ENCODE peak calls at places on chromosomes 13 and 19, in five cellular contexts. R, S, N, D and H are unnamed samples.

GRCh38 chr19:1102407-1103106 is 1.2 kb upstream of the GPX4 start:
- DNase-seq in R (peak), S (peak), N (no peak), D (no peak), H (peak)

GRCh38 chr13:102688306-102688973 is 6.4 kb downstream of the METTL21C start:
- DNase-seq in S (no peak), R (no peak), N (no peak), D (no peak), H (no peak)

GRCh38 chr13:92251815-92252214 is 853.4 kb downstream of the GPC5 start:
- DNase-seq in S (no peak), D (no peak), R (no peak), N (no peak), H (no peak)

GRCh38 chr13:59276436-59276835 is 887.3 kb downstream of the DIAPH3 start:
- DNase-seq in N (no peak), R (no peak), S (no peak), D (no peak), H (no peak)

GRCh38 chr13:76621726-76622125 is 264.5 kb downstream of the KCTD12 start:
- DNase-seq in S (no peak), N (no peak), R (no peak), D (no peak), H (no peak)

GRCh38 chr19:10334340-10335148 is 1.2 kb upstream of the RAVER1 start:
- DNase-seq in R (peak), N (peak), D (peak), S (peak), H (peak)

GRCh38 chr19:58492265-58492664 is 16.1 kb downstream of the ZNF446 start:
- DNase-seq in S (no peak), D (no peak), N (no peak), R (no peak), H (no peak)

GRCh38 chr19:46015080-46015960 is 7.5 kb downstream of the PGLYRP1 start:
- DNase-seq in S (peak), D (peak), N (no peak), R (no peak), H (no peak)

GRCh38 chr13:32650705-32651311 is 64.6 kb downstream of the PDS5B start:
- DNase-seq in D (peak), S (peak), N (no peak), R (peak), H (peak)

GRCh38 chr19:6071840-6072239 is 38.5 kb downstream of the RFX2 start:
- DNase-seq in S (no peak), R (no peak), N (no peak), D (no peak), H (no peak)

GRCh38 chr19:17097593-17098126 is 22.1 kb downstream of the MYO9B start:
- DNase-seq in N (no peak), R (no peak), D (no peak), S (peak), H (no peak)

GRCh38 chr19:10508036-10508435 is 4.9 kb upstream of the KEAP1 start:
- DNase-seq in N (no peak), S (no peak), R (no peak), D (no peak), H (no peak)

GRCh38 chr13:42486711-42487198 is 87.2 kb upstream of the TNFSF11 start:
- DNase-seq in D (no peak), N (no peak), R (no peak), S (peak), H (no peak)

GRCh38 chr19:41863209-41863931 is 3.3 kb downstream of the RPS19 start:
- DNase-seq in R (no peak), N (no peak), D (no peak), S (no peak), H (no peak)

GRCh38 chr19:38917921-38918491 is 6.0 kb upstream of the CCER2 start:
- DNase-seq in R (no peak), S (peak), D (peak), N (no peak), H (no peak)

GRCh38 chr19:611506-611869 is 21.8 kb downstream of the HCN2 start:
- DNase-seq in N (no peak), R (no peak), S (no peak), D (no peak), H (no peak)

GRCh38 chr19:43905897-43906296 is 29.2 kb downstream of the ZNF45 start:
- DNase-seq in R (no peak), S (no peak), N (no peak), D (no peak), H (no peak)

GRCh38 chr13:33312150-33312908 is 26.8 kb upstream of the STARD13 start:
- DNase-seq in R (no peak), N (no peak), S (peak), D (no peak), H (no peak)

GRCh38 chr13:77853701-77854100 is 64.9 kb downstream of the EDNRB start:
- DNase-seq in N (no peak), D (no peak), R (no peak), S (no peak), H (no peak)

GRCh38 chr13:109738298-109738746 is 48.1 kb downstream of the IRS2 start:
- DNase-seq in N (no peak), R (no peak), D (no peak), S (no peak), H (no peak)

GRCh38 chr13:56700324-56700723 is 440.4 kb upstream of the PRR20A start:
- DNase-seq in D (no peak), N (no peak), S (peak), R (no peak), H (no peak)

GRCh38 chr19:51338563-51339312 is 3.2 kb downstream of the VSIG10L start:
- DNase-seq in D (peak), N (peak), R (peak), S (peak), H (peak)

GRCh38 chr19:58328999-58329398 is 2.2 kb downstream of the ZSCAN22 start:
- DNase-seq in R (no peak), D (peak), S (peak), N (no peak), H (no peak)

GRCh38 chr19:42378225-42378929 is 11.7 kb downstream of the CNFN start:
- DNase-seq in R (no peak), D (no peak), N (no peak), S (no peak), H (no peak)

GRCh38 chr19:38385804-38386257 is 2.0 kb downstream of the GGN start:
- DNase-seq in D (peak), N (no peak), S (no peak), R (no peak), H (peak)

GRCh38 chr13:38686635-38687245 is at the start of gene FREM2:
- DNase-seq in R (no peak), S (peak), N (no peak), D (no peak), H (peak)

GRCh38 chr13:40456397-40456958 is 210.0 kb downstream of the FOXO1 start:
- DNase-seq in N (no peak), D (no peak), R (no peak), S (no peak), H (no peak)

GRCh38 chr19:8585057-8585893 is 8.0 kb upstream of the MYO1F start:
- DNase-seq in N (no peak), D (no peak), R (no peak), S (no peak), H (no peak)

GRCh38 chr19:984165-984967 is at the start of gene WDR18:
- DNase-seq in R (peak), S (peak), D (peak), N (peak), H (peak)

GRCh38 chr13:37868691-37869505 is 674 bp downstream of the TRPC4 start:
- DNase-seq in D (no peak), N (no peak), S (no peak), R (no peak), H (no peak)

GRCh38 chr19:46840157-46840942 is 10.3 kb downstream of the AP2S1 start:
- DNase-seq in S (peak), R (peak), N (no peak), D (peak), H (peak)

GRCh38 chr13:73991884-73992283 is 142.3 kb downstream of the KLF12 start:
- DNase-seq in N (no peak), D (no peak), R (no peak), S (no peak), H (no peak)

GRCh38 chr13:62678039-62678438 is 1262.4 kb upstream of the PCDH20 start:
- DNase-seq in N (no peak), S (peak), D (no peak), R (no peak), H (no peak)

GRCh38 chr13:24265453-24265852 is 43.9 kb upstream of the C1QTNF9 start:
- DNase-seq in N (no peak), D (no peak), S (no peak), R (no peak), H (no peak)

GRCh38 chr13:41463823-41464602 is 6.7 kb downstream of the RGCC start:
- DNase-seq in N (no peak), S (no peak), R (no peak), D (no peak), H (no peak)

GRCh38 chr13:40565282-40566148 is 100.9 kb downstream of the FOXO1 start:
- DNase-seq in N (no peak), R (no peak), S (no peak), D (no peak), H (no peak)

GRCh38 chr13:49481788-49482187 is 14.0 kb upstream of the PHF11 start:
- DNase-seq in D (no peak), N (no peak), S (no peak), R (no peak), H (no peak)

GRCh38 chr13:51122868-51123267 is 11.8 kb upstream of the C13orf42 start:
- DNase-seq in D (no peak), R (no peak), S (no peak), N (no peak), H (no peak)

GRCh38 chr19:15318241-15318691 is 14.1 kb downstream of the BRD4 start:
- DNase-seq in R (no peak), S (no peak), N (no peak), D (no peak), H (no peak)
- H3K4me3 ChIP-seq in R (no peak), S (no peak), N (no peak), D (no peak), H (no peak)

GRCh38 chr19:18322318-18322758 is 538 bp downstream of the LSM4 start:
- DNase-seq in N (no peak), S (peak), R (no peak), D (peak), H (no peak)

GRCh38 chr19:18320865-18321728 is 1.8 kb downstream of the LSM4 start:
- DNase-seq in D (no peak), R (no peak), S (no peak), N (no peak), H (no peak)

GRCh38 chr19:18321729-18322091 is 1.2 kb downstream of the LSM4 start:
- DNase-seq in D (peak), N (no peak), R (no peak), S (no peak), H (no peak)

GRCh38 chr19:18322759-18323460 is at the start of gene LSM4:
- DNase-seq in S (peak), R (peak), D (peak), N (peak), H (peak)

GRCh38 chr19:18317998-18318800 is 4.7 kb downstream of the LSM4 start:
- DNase-seq in D (peak), N (no peak), R (no peak), S (no peak), H (no peak)
- H3K27ac ChIP-seq in D (peak), N (peak), R (peak), S (peak), H (no peak)

DNA sequence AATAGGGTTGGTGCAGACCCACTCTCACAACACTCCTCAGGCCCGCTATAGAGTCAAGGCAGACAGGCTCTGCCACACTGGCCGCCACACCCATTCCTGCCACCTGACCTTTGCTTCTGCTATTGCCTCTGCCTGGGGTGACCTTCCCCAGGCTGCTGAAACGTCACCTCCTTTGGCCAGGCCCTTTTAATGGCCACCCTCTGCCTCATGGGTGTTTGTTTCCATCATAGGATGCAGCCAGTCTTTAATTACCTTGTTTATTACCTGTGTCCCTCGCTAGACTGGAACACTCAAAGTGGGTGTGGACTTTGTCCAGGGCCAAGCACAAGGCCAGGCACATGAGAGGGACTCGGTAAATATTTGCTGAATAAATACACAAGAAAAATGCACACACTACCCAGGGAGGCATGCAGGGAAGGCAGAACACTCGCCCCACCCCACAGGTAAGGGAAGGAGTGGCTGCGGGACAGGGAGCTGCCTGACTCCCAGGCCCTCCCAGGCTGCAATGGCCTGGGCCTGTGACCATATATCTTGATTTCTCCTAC is 3.2 kb downstream of the LSM4 start:
- DNase-seq in N (no peak), R (no peak), S (no peak), D (no peak), H (no peak)
- TF ChIP-seq EP300 in N (no peak), R (no peak), S (no peak), D (no peak), H (no peak)

GRCh38 chr13:20492641-20493040 is 33.0 kb downstream of the CRYL1 start:
- DNase-seq in S (peak), N (no peak), D (no peak), R (no peak), H (no peak)
- H3K4me3 ChIP-seq in S (no peak), N (no peak), D (no peak), R (no peak), H (no peak)

DNA sequence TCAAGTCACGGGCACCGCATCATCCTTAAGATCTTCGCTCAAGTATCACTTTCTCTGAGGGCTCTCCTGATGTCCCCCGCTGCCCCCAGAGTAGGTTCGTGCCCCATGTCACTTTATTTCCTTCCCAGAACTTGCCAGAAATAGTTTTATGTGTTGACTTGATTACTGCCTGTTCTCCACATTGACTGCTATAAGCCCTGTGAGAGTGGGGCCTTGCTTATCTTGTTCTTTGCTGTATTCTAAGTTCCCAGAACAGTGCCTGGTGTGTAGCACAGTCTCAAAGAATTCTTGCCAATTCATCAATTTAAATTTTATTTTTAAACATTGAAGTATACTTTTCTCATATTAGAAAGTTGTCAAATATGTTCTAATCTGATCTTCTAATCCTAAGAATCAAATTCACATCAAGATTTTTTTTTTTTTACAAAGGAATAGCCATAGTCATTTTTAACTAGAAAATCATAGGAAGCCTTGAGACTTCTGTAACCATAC is 32.1 kb upstream of the GPR183 start:
- DNase-seq in N (no peak), R (no peak), S (no peak), D (no peak), H (no peak)
- H3K27ac ChIP-seq in N (no peak), R (no peak), S (no peak), D (no peak), H (no peak)

DNA sequence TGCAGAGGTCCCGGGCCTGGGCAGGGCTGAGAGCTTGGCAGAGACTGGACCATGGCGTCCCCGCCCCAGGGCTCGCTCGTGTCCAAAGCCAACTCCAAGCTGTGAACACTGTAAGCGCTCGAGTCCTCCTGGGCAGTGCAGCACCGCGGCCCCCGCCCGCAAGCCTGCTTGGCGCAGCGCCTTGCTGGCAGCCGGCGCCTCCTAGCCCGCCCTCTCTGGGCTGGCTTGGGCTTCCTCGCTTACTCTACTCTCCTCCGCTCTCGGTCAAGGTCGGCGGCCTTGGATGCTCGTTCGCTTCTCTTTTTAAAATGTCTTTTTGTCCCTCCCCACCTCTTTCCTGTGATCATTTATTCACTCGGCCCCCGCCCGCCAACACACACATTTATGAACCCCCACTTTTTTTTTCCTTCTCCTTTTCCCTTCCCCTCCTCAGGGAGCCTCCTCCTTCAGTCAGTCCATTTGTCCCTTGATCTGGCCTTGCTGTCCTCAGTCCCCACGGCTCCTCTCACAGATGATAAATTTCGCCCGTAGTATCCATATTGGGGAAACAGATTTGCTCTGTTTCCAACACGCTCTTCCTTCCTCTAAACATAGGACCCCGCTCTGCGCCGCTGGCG is 1.9 kb downstream of the GSX1 start:
- DNase-seq in N (no peak), R (no peak), S (no peak), D (no peak), H (no peak)
- TF ChIP-seq EP300 in N (no peak), R (no peak), S (no peak), D (no peak), H (no peak)